ENCODE peak calls at places on chromosome 21, in eight cellular contexts. G is SK-N-SH, V is K562, K is HCT116, I is HL-60, A is Panc1, B is HepG2, M is GM12878. U is an unnamed sample.

GRCh38 chr21:34807881-34808568 is 139.2 kb downstream of the CLIC6 start:
- DNase-seq in I (peak), M (no peak), K (peak), G (no peak), V (no peak), B (no peak), A (peak), U (no peak)

GRCh38 chr21:34603002-34603709 is 11.8 kb downstream of the RCAN1 start:
- DNase-seq in I (no peak), V (peak), M (no peak), G (peak), K (no peak), A (no peak), B (peak), U (peak)

GRCh38 chr21:44429894-44430293 is 25.4 kb upstream of the LRRC3 start:
- DNase-seq in K (no peak), B (no peak), I (no peak), A (no peak), M (no peak), V (no peak), G (no peak), U (no peak)

GRCh38 chr21:44845418-44846200 is 27.7 kb upstream of the SUMO3 start:
- DNase-seq in G (peak), M (no peak), B (peak), V (peak), I (peak), K (no peak), A (no peak), U (peak)

GRCh38 chr21:15301736-15302135 is 236.9 kb upstream of the NRIP1 start:
- DNase-seq in G (no peak), A (no peak), M (no peak), B (peak), I (no peak), V (no peak), K (no peak), U (no peak)

GRCh38 chr21:16775056-16775455 is 737.8 kb upstream of the CXADR start:
- DNase-seq in A (no peak), B (no peak), V (no peak), G (no peak), I (no peak), K (no peak), M (no peak), U (peak)

GRCh38 chr21:30072496-30072895 is 94.1 kb downstream of the CLDN17 start:
- DNase-seq in M (no peak), B (no peak), G (no peak), K (no peak), A (no peak), V (no peak), I (peak), U (peak)

GRCh38 chr21:43690346-43690745 is 28.6 kb upstream of the PDXK start:
- DNase-seq in I (no peak), K (no peak), G (no peak), B (no peak), V (no peak), M (no peak), A (no peak), U (no peak)

GRCh38 chr21:34952701-34953100 is 96.4 kb downstream of the RUNX1 start:
- DNase-seq in A (no peak), K (no peak), G (no peak), M (no peak), B (no peak), I (no peak), V (no peak), U (peak)

GRCh38 chr21:29230541-29231275 is 68.0 kb upstream of the BACH1 start:
- DNase-seq in G (no peak), K (no peak), V (no peak), B (no peak), A (no peak), I (no peak), M (no peak), U (no peak)

GRCh38 chr21:45329261-45330074 is 41.8 kb upstream of the POFUT2 start:
- DNase-seq in M (no peak), V (no peak), B (no peak), G (no peak), K (no peak), I (no peak), A (no peak), U (no peak)

GRCh38 chr21:16570196-16570595 is 840.4 kb downstream of the USP25 start:
- DNase-seq in B (no peak), M (no peak), A (no peak), V (no peak), K (no peak), I (no peak), G (no peak), U (no peak)

GRCh38 chr21:17512245-17513213 is at the start of gene CXADR:
- DNase-seq in I (peak), B (peak), V (peak), G (peak), A (no peak), K (peak), M (no peak), U (peak)

GRCh38 chr21:28754127-28754611 is 238.5 kb downstream of the LTN1 start:
- DNase-seq in I (no peak), B (no peak), V (no peak), K (no peak), A (no peak), G (no peak), M (no peak), U (no peak)

GRCh38 chr21:18760247-18760646 is 356.7 kb upstream of the TMPRSS15 start:
- DNase-seq in K (no peak), I (no peak), V (no peak), A (no peak), B (no peak), M (no peak), G (no peak), U (no peak)

GRCh38 chr21:32331444-32332305 is 33.0 kb downstream of the MRAP start:
- DNase-seq in B (peak), V (no peak), A (no peak), G (no peak), M (no peak), K (no peak), I (no peak), U (no peak)

GRCh38 chr21:31604591-31605190 is 54.8 kb upstream of the SOD1 start:
- DNase-seq in M (peak), B (peak), A (peak), G (peak), I (peak), K (peak), V (peak), U (peak)

GRCh38 chr21:31866077-31866511 is 6.7 kb upstream of the HUNK start:
- DNase-seq in B (peak), M (no peak), A (peak), V (peak), K (peak), G (peak), I (peak), U (peak)

GRCh38 chr21:45011911-45012660 is 62.3 kb upstream of the ADARB1 start:
- DNase-seq in K (peak), M (no peak), G (no peak), I (no peak), B (peak), V (no peak), A (peak), U (peak)

GRCh38 chr21:15309022-15309590 is 244.3 kb upstream of the NRIP1 start:
- DNase-seq in V (no peak), A (no peak), I (no peak), M (no peak), K (no peak), B (no peak), G (no peak), U (no peak)

GRCh38 chr21:44012474-44013379 is 618 bp downstream of the TRAPPC10 start:
- DNase-seq in K (no peak), B (peak), V (peak), A (no peak), M (peak), G (peak), I (peak), U (peak)

GRCh38 chr21:28142692-28143091 is 850.0 kb downstream of the LTN1 start:
- DNase-seq in K (no peak), I (peak), M (no peak), B (no peak), A (no peak), V (no peak), G (no peak), U (no peak)

GRCh38 chr21:34091607-34092006 is 18.2 kb downstream of the MRPS6 start:
- DNase-seq in B (no peak), A (no peak), I (no peak), G (no peak), V (peak), M (no peak), K (peak), U (peak)

GRCh38 chr21:22342855-22343254 is 1344.6 kb downstream of the NCAM2 start:
- DNase-seq in G (no peak), I (no peak), V (no peak), B (no peak), K (no peak), A (no peak), M (no peak), U (no peak)

GRCh38 chr21:43836616-43837015 is 28.4 kb upstream of the AGPAT3 start:
- DNase-seq in M (no peak), G (peak), I (no peak), A (no peak), B (no peak), V (peak), K (no peak), U (no peak)

GRCh38 chr21:45320261-45320990 is 32.7 kb upstream of the POFUT2 start:
- DNase-seq in G (peak), K (no peak), B (no peak), I (no peak), A (no peak), V (no peak), M (no peak), U (no peak)

GRCh38 chr21:35375115-35375514 is 326.0 kb upstream of the RUNX1 start:
- DNase-seq in A (no peak), B (no peak), V (no peak), G (no peak), M (no peak), K (no peak), I (no peak), U (no peak)

GRCh38 chr21:17769049-17769845 is 49.9 kb downstream of the C21orf91 start:
- DNase-seq in B (no peak), G (no peak), K (no peak), M (no peak), V (no peak), I (no peak), A (no peak), U (no peak)

GRCh38 chr21:31235671-31236450 is 108.2 kb downstream of the TIAM1 start:
- DNase-seq in I (no peak), B (no peak), A (no peak), G (no peak), K (no peak), M (no peak), V (no peak), U (no peak)

DNA sequence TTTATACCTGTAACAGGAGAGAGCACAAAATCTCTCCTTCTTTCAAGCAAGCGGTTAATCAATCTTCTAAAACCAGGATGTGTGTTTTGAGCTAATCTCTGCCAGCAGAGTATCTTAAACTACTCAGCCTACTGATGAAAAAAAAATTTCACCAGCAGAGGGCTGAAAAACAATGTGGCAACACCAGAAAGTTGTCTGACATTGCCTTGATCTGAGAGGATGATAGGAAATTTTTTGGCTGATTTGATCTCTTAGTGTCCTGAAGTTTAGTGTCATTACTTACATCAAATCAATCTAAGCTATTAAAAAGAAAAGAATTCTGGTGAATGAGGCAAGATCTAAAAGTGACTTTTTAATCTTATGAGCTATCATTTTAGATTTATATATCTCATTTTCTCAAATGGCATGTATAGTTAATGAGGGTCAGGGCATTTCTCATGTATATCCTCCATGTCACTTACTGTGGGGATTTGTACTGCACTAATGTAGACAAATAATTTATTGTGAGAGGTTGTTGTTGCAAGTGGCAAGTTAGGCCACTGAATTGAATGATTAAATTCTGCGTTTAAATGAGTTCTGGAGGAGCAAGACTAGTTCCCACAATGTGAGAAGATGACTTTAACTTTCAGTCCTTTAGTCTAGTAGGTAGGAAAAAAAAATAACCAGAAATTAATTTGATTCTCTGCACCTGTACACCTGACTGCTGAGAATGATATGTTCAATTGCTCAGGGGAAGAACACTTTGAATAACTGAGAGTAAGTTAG is 10.8 kb downstream of the ADAMTS1 start:
- DNase-seq in A (no peak), M (no peak), B (no peak), I (no peak), G (no peak), K (no peak), V (no peak), U (peak)
- TF ChIP-seq CTCF in A (no peak), M (no peak), B (no peak), I (no peak), G (peak), K (no peak), V (no peak), U (peak)

DNA sequence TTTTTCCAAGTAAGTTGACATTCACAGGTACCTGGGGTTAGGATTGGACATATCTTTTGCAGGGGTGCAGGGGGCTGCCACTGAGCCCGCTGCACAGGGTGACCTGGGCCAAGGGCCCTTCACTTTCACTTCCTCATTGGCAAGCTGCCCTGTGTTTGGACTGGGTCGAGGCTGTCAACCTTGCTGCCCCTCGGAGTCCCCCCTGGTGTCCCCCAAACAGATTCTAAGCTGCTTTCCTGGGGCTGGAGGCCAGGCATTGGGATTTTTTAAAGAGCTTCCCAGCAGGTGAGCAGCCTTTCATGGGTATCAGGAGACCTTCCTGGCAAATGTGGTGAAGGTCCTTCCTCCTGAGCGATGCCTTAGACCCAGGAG is 7.9 kb upstream of the UMODL1 start:
- DNase-seq in V (no peak), G (no peak), B (no peak), K (no peak), M (peak), I (no peak), A (no peak), U (no peak)
- TF ChIP-seq POLR2AphosphoS5 in V (no peak), G (no peak), B (no peak), K (no peak), M (no peak), I (no peak), A (no peak), U (no peak)

GRCh38 chr21:40717008-40717407 is 129.9 kb downstream of the DSCAM start:
- DNase-seq in A (no peak), K (no peak), M (no peak), B (no peak), G (no peak), I (no peak), V (no peak), U (no peak)

GRCh38 chr21:40714516-40714915 is 132.4 kb downstream of the DSCAM start:
- DNase-seq in M (no peak), A (no peak), B (no peak), I (no peak), V (no peak), K (no peak), G (no peak), U (no peak)

GRCh38 chr21:40719615-40720014 is 127.3 kb downstream of the DSCAM start:
- DNase-seq in G (no peak), B (no peak), M (no peak), I (no peak), K (no peak), A (no peak), V (no peak), U (no peak)
- TF ChIP-seq REST in G (no peak), B (no peak), M (no peak), I (no peak), K (no peak), A (no peak), V (no peak), U (no peak)

DNA sequence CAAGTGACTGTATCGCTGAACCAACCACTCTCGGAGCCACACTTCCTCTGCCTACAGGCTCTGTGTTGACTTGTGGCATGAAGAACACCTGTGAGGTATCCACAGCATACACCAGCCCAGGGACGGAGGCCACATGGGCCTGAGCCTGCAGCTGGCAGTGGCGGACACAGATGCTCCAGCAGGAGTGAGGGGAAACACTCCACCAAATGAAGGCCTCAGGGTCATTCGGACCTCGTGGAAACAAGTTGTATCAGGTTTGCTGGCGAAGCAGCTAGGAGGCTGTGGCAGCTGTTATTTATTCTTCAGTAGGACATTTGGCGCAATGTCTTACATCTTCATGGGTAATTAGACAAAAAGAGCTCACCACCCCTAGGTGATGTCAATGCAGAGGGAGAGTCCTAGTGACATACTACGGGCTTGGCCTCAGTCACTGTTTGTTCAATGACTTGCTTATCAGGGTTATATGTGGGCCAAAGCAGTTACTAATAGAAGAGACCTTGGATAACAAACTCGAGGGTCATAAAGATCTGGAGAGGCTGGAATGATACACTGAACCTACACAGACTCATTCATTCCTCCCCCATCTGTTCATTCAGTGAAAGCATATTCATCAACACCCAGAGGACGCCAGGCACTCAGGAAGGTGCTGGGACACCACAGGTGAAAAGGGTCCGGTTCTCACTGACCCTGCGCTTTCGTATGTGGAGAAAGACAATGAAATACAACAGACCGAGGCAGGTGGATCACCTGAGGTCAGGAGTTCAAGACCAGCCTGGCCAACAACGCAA is 11.6 kb upstream of the ETS2 start:
- DNase-seq in V (no peak), I (no peak), K (no peak), A (no peak), B (peak), M (no peak), G (no peak), U (no peak)
- TF ChIP-seq CTCF in V (no peak), I (no peak), K (no peak), A (no peak), B (peak), M (no peak), G (no peak), U (no peak)

DNA sequence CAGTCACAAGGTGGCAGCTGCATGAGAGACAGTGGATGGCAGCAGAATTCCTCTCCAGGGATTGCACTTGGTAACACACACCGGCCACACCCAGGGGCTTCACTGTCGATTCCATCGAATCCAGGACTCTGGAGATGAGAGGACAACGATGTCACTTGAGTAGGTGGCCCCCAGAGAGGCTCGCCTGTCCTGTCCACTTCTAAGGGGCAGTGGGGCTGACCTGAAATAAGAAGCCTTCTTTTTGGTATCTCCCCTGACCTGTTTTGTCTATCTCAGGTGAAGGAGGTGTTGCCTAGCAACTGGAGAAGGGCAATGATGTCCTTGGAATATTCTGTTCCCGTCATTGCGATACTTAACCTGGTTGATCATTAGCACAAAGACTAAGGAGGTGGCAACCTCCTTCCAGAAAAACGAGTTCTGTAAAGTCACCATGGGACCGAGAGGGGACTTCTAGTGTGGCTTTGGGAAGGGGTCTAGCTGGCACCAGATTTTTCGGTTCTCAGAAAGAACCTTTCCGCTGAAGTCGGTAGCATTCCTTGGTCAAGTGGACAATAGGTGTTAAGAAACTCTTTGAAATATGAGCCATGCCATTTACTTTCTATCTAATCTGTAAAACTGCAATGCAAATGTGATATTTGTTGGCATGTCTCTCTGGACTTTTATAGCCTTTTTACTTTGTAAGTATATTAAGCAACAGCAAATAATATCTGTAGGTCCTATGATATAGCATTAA is 85.3 kb upstream of the TMPRSS2 start:
- DNase-seq in I (no peak), B (no peak), V (no peak), M (no peak), K (no peak), G (no peak), A (no peak), U (no peak)
- TF ChIP-seq POLR2AphosphoS5 in I (no peak), B (no peak), V (no peak), M (no peak), K (no peak), G (no peak), A (no peak), U (no peak)

GRCh38 chr21:42666023-42666747 is 12.8 kb downstream of the PDE9A start:
- DNase-seq in K (no peak), A (no peak), V (peak), G (peak), B (no peak), I (no peak), M (no peak), U (peak)
- TF ChIP-seq REST in K (no peak), A (no peak), V (no peak), G (no peak), B (no peak), I (no peak), M (no peak), U (no peak)

DNA sequence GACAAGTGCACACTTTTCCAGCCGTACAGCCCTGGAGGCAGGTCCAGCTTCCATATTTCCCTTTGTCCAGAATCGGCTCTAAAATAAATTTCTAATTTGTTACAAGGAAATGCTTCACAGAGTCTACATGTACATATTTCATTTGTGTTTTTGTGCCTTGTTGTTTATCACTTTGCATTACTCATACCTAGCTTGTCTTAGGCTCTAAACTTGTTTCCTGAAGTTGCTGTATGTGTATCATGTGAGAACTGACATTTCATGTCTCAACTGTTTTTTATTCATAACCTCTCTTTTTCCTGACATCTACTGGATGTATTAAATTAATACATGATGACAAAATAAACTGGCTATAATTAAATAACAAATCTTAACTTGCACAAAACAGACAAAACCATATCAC is 7.5 kb downstream of the CYYR1 start:
- DNase-seq in K (no peak), M (no peak), B (no peak), G (no peak), I (no peak), V (no peak), A (no peak), U (no peak)
- TF ChIP-seq CTCF in K (no peak), M (no peak), B (no peak), G (no peak), I (no peak), V (no peak), A (no peak), U (no peak)

GRCh38 chr21:36976882-36977651 is 10.6 kb upstream of the HLCS start:
- DNase-seq in I (no peak), K (peak), V (peak), A (peak), M (peak), G (peak), B (peak), U (peak)
- TF ChIP-seq POLR2AphosphoS5 in I (no peak), K (peak), V (no peak), A (no peak), M (no peak), G (no peak), B (no peak), U (no peak)